ENCODE peak calls at places on chromosomes 4 and X, in five cellular contexts. I, L, W, P and E are unnamed samples.

GRCh38 chr4:128981377-128981776 is 112.0 kb downstream of the SCLT1 start:
- DNase-seq in I (no peak), L (no peak), W (no peak), P (no peak), E (no peak)

GRCh38 chr4:80388284-80388607 is 52.7 kb downstream of the CFAP299 start:
- DNase-seq in I (no peak), L (no peak), W (no peak), P (no peak), E (no peak)

GRCh38 chrX:15128838-15129237 is 141.0 kb downstream of the ASB9 start:
- DNase-seq in I (no peak), L (no peak), W (no peak), P (no peak), E (no peak)

GRCh38 chr4:40579983-40580382 is 49.7 kb downstream of the RBM47 start:
- DNase-seq in I (no peak), L (no peak), W (no peak), P (no peak), E (peak; percentile 85)

GRCh38 chr4:122625156-122625555 is 4.3 kb upstream of the IL21 start:
- DNase-seq in I (no peak), L (no peak), W (no peak), P (no peak), E (peak; percentile 72)

GRCh38 chr4:159764343-159764952 is 661.6 kb downstream of the RAPGEF2 start:
- DNase-seq in I (no peak), L (no peak), W (no peak), P (no peak), E (peak; percentile 35)

GRCh38 chr4:38791005-38791404 is 8.2 kb upstream of the TLR10 start:
- DNase-seq in I (no peak), L (no peak), W (no peak), P (no peak), E (no peak)

GRCh38 chrX:143664302-143664701 is 28.4 kb upstream of the SLITRK4 start:
- DNase-seq in I (no peak), L (no peak), W (no peak), P (no peak), E (peak; percentile 24)

GRCh38 chr4:64883087-64883926 is 474.1 kb upstream of the TECRL start:
- DNase-seq in I (no peak), L (no peak), W (no peak), P (no peak), E (no peak)

GRCh38 chr4:186192068-186192751 is 843 bp downstream of the CYP4V2 start:
- DNase-seq in I (peak; percentile 59), L (no peak), W (peak; percentile 8), P (no peak), E (peak; percentile 51)

GRCh38 chr4:77699731-77700210 is 94.2 kb downstream of the CXCL13 start:
- DNase-seq in I (peak; percentile 62), L (no peak), W (peak; percentile 6), P (no peak), E (peak; percentile 90)

GRCh38 chr4:7971881-7972500 is 32.3 kb upstream of the AFAP1 start:
- DNase-seq in I (no peak), L (no peak), W (no peak), P (no peak), E (no peak)

GRCh38 chr4:109912706-109913621 is at the start of gene EGF:
- DNase-seq in I (no peak), L (no peak), W (peak; percentile 6), P (no peak), E (peak; percentile 42)

GRCh38 chrX:63330681-63331080 is 20.5 kb downstream of the SPIN4 start:
- DNase-seq in I (no peak), L (no peak), W (no peak), P (no peak), E (peak; percentile 3)

GRCh38 chrX:129876734-129877395 is 29.1 kb upstream of the UTP14A start:
- DNase-seq in I (peak; percentile 27), L (no peak), W (no peak), P (no peak), E (peak; percentile 42)

GRCh38 chr4:1200425-1201035 is 28.1 kb upstream of the SPON2 start:
- DNase-seq in I (peak; percentile 22), L (no peak), W (peak; percentile 51), P (no peak), E (peak; percentile 94)

GRCh38 chr4:119211856-119212250 is 660 bp upstream of the USP53 start:
- DNase-seq in I (no peak), L (no peak), W (no peak), P (no peak), E (no peak)

GRCh38 chr4:7924163-7924562 is 15.5 kb downstream of the AFAP1 start:
- DNase-seq in I (no peak), L (no peak), W (no peak), P (no peak), E (no peak)

GRCh38 chrX:140918398-140919043 is 83.9 kb upstream of the SPANXB1 start:
- DNase-seq in I (peak; percentile 71), L (no peak), W (peak; percentile 5), P (peak; percentile 72), E (peak; percentile 71)

GRCh38 chr4:182213024-182213423 is 30.2 kb upstream of the TENM3 start:
- DNase-seq in I (no peak), L (no peak), W (no peak), P (no peak), E (peak; percentile 59)

GRCh38 chr4:152351080-152351479 is 184.8 kb downstream of the FBXW7 start:
- DNase-seq in I (no peak), L (no peak), W (no peak), P (no peak), E (no peak)

GRCh38 chr4:84751707-84752106 is 168.8 kb downstream of the CDS1 start:
- DNase-seq in I (no peak), L (no peak), W (no peak), P (no peak), E (peak; percentile 13)

GRCh38 chrX:110440016-110440805 is 81.6 kb downstream of the RTL9 start:
- DNase-seq in I (no peak), L (no peak), W (no peak), P (no peak), E (no peak)

GRCh38 chrX:119673336-119673735 is 19.6 kb downstream of the SEPTIN6 start:
- DNase-seq in I (no peak), L (no peak), W (no peak), P (no peak), E (no peak)

GRCh38 chrX:118847676-118848075 is 24.1 kb downstream of the ZCCHC12 start:
- DNase-seq in I (no peak), L (no peak), W (peak; percentile 35), P (peak; percentile 46), E (peak; percentile 53)

GRCh38 chr4:99853993-99854392 is 37.4 kb downstream of the DAPP1 start:
- DNase-seq in I (no peak), L (no peak), W (no peak), P (no peak), E (no peak)

GRCh38 chrX:131988236-131988635 is 34.9 kb upstream of the STK26 start:
- DNase-seq in I (no peak), L (no peak), W (no peak), P (no peak), E (no peak)